ENCODE peak calls at places on chromosomes 12 and 14, in seven cellular contexts. K is choroid plexus epithelial cell, B is kidney epithelial cell, P is mesothelial cell of epicardium, O is right lobe of liver, Q is BE2C, X is neural progenitor cell. M is an unnamed sample.

GRCh38 chr12:50524621-50525020 is 19.8 kb downstream of the DIP2B start:
- DNase-seq in Q (no peak), K (no peak), B (no peak), O (no peak), X (no peak), P (no peak), M (no peak)

GRCh38 chr12:107169200-107169599 is 75.9 kb upstream of the CRY1 start:
- DNase-seq in K (no peak), Q (peak; percentile 6), B (no peak), X (no peak), P (no peak), O (no peak), M (no peak)

GRCh38 chr14:61894452-61895077 is 132.3 kb downstream of the SNAPC1 start:
- DNase-seq in K (peak; percentile 84), P (peak; percentile 58), O (peak; percentile 59), Q (peak; percentile 79), B (peak; percentile 16), X (peak; percentile 85), M (peak; percentile 34)

GRCh38 chr12:50110762-50111416 is 1.1 kb upstream of the COX14 start:
- DNase-seq in P (no peak), Q (peak; percentile 36), O (peak; percentile 89), K (peak; percentile 53), X (peak; percentile 60), B (peak; percentile 53), M (no peak)

GRCh38 chr12:57005980-57006808 is at the start of gene ZBTB39:
- DNase-seq in X (peak; percentile 90), Q (peak; percentile 81), B (no peak), P (peak; percentile 75), K (peak; percentile 49), O (peak; percentile 65), M (no peak)

GRCh38 chr14:57227083-57227482 is 41.6 kb downstream of the EXOC5 start:
- DNase-seq in K (no peak), O (no peak), Q (no peak), B (no peak), X (no peak), P (no peak), M (no peak)

GRCh38 chr12:111759276-111759675 is 7.5 kb upstream of the ALDH2 start:
- DNase-seq in O (no peak), K (no peak), Q (no peak), P (no peak), X (no peak), B (no peak), M (no peak)

GRCh38 chr12:101832030-101832429 is 1.3 kb upstream of the GNPTAB start:
- DNase-seq in Q (no peak), O (no peak), B (no peak), P (no peak), K (no peak), X (no peak), M (no peak)

GRCh38 chr12:98002887-98003493 is 512.4 kb upstream of the TMPO start:
- DNase-seq in O (no peak), K (peak; percentile 41), P (no peak), Q (peak; percentile 40), B (no peak), X (peak; percentile 77), M (no peak)

GRCh38 chr14:60197629-60198318 is 32.6 kb upstream of the DHRS7 start:
- DNase-seq in O (no peak), P (no peak), Q (no peak), K (no peak), X (no peak), B (no peak), M (no peak)

GRCh38 chr12:4221157-4221556 is 52.4 kb upstream of the CCND2 start:
- DNase-seq in K (peak; percentile 21), P (no peak), X (no peak), O (no peak), B (no peak), Q (no peak), M (no peak)

GRCh38 chr12:65725376-65725775 is 98.9 kb upstream of the HMGA2 start:
- DNase-seq in O (no peak), B (no peak), Q (no peak), P (no peak), X (no peak), K (peak; percentile 38), M (no peak)

GRCh38 chr14:90381011-90381790 is 15.6 kb upstream of the CALM1 start:
- DNase-seq in P (no peak), K (peak; percentile 39), X (peak; percentile 20), B (no peak), Q (peak; percentile 15), O (no peak), M (no peak)

GRCh38 chr12:110373962-110374611 is 29.4 kb downstream of the ANAPC7 start:
- DNase-seq in K (no peak), P (no peak), X (no peak), Q (no peak), O (no peak), B (no peak), M (no peak)
- TF ChIP-seq CTCF in K (no peak), P (no peak), X (no peak), Q (no peak), O (no peak), B (no peak), M (no peak)

GRCh38 chr12:117144599-117144998 is 45.4 kb upstream of the TESC start:
- DNase-seq in X (no peak), B (no peak), Q (no peak), P (no peak), K (no peak), O (no peak), M (no peak)
- TF ChIP-seq CTCF in X (no peak), B (no peak), Q (no peak), P (no peak), K (no peak), O (no peak), M (no peak)

DNA sequence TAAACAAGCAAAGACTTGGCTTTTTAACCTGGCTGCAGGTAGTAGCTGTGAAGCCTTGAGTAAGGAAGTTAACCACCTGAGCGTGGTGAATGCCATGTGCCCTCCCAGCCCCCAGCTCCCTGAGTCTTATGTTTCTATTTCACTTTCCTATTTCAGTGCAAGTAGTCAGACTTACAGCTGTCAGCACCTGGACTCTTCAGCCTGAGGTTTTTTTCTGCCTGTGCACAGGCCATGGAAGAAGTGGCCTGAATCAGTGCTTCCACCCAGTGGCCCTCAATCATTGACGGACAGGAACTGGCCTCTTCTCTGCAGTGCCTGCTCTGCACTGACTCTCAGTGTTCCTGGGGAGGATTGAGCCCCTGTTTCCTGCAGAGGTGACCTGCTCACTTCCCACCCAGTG is 796.4 kb downstream of the MED13L start:
- DNase-seq in B (no peak), X (no peak), Q (no peak), K (peak; percentile 30), P (no peak), O (no peak), M (no peak)
- TF ChIP-seq CTCF in B (no peak), X (peak; percentile 7), Q (no peak), K (peak; percentile 39), P (no peak), O (no peak), M (no peak)

DNA sequence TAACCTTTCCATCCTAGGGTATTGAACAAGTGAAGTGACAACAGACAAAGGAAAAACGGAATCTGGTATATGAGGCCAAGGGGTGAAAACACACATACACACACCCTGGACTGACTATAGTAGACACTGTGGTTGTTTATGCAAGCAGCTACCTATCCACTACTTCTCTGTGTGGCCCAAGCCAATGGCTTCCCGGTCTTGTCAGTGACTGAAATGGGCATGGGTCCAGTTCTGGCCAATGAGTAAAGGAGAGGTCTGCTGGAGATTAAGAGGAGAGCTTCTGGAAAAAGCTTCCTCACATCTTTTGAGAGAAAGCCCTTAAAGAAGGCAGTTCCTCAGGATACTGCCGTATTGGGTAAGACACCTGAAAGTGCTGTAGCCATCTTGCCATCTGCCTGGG is 19.3 kb downstream of the MBIP start:
- DNase-seq in X (no peak), O (no peak), K (no peak), P (no peak), Q (no peak), B (no peak), M (no peak)
- TF ChIP-seq CTCF in X (no peak), O (no peak), K (no peak), P (no peak), Q (no peak), B (no peak), M (no peak)

GRCh38 chr12:54133663-54134375 is 55.0 kb downstream of the SMUG1 start:
- DNase-seq in P (no peak), X (peak; percentile 62), O (no peak), K (no peak), Q (no peak), B (no peak), M (no peak)

GRCh38 chr12:54134395-54134794 is 54.4 kb downstream of the SMUG1 start:
- DNase-seq in X (no peak), B (no peak), P (no peak), O (no peak), Q (no peak), K (no peak), M (no peak)

GRCh38 chr12:54135621-54136027 is 53.2 kb downstream of the SMUG1 start:
- DNase-seq in B (peak; percentile 28), P (no peak), O (no peak), Q (no peak), K (no peak), X (peak; percentile 87), M (no peak)

GRCh38 chr12:54132979-54133378 is 55.8 kb downstream of the SMUG1 start:
- DNase-seq in K (no peak), B (no peak), X (no peak), O (no peak), Q (no peak), P (no peak), M (no peak)

GRCh38 chr12:54134850-54135249 is 53.9 kb downstream of the SMUG1 start:
- DNase-seq in O (no peak), P (no peak), Q (peak; percentile 37), K (no peak), B (no peak), X (no peak), M (no peak)
- TF ChIP-seq CTCF in O (no peak), P (no peak), Q (peak; percentile 69), K (no peak), B (peak; percentile 7), X (peak; percentile 29), M (no peak)